ENCODE peak calls at places on chromosomes 4 and X, in four cellular contexts. One of them, this sample, is unnamed.

GRCh38 chrX:9003041-9003440 is 30.9 kb downstream of the FAM9B start:
- DNase-seq in GM12878: no peak
- DNase-seq in H1: no peak
- DNase-seq in HepG2: no peak
- DNase-seq in this sample: no peak

GRCh38 chr4:72295966-72296557 is 264.3 kb downstream of the NPFFR2 start:
- DNase-seq in GM12878: no peak
- DNase-seq in H1: no peak
- DNase-seq in HepG2: peak
- DNase-seq in this sample: peak

GRCh38 chrX:143429831-143430230 is 87.4 kb downstream of the SPANXN3 start:
- DNase-seq in GM12878: no peak
- DNase-seq in H1: no peak
- DNase-seq in HepG2: no peak
- DNase-seq in this sample: no peak

GRCh38 chrX:137236837-137237236 is 203.0 kb upstream of the GPR101 start:
- DNase-seq in GM12878: no peak
- DNase-seq in H1: no peak
- DNase-seq in HepG2: no peak
- DNase-seq in this sample: no peak

GRCh38 chr4:82776925-82777542 is 21.6 kb downstream of the SCD5 start:
- DNase-seq in GM12878: no peak
- DNase-seq in H1: no peak
- DNase-seq in HepG2: no peak
- DNase-seq in this sample: no peak

GRCh38 chr4:38872620-38873019 is 5.0 kb downstream of the FAM114A1 start:
- DNase-seq in GM12878: no peak
- DNase-seq in H1: no peak
- DNase-seq in HepG2: peak
- DNase-seq in this sample: peak

GRCh38 chr4:154349829-154350228 is 141.8 kb downstream of the DCHS2 start:
- DNase-seq in GM12878: no peak
- DNase-seq in H1: no peak
- DNase-seq in HepG2: peak
- DNase-seq in this sample: peak

GRCh38 chrX:10104958-10105658 is 51.7 kb upstream of the CLCN4 start:
- DNase-seq in GM12878: no peak
- DNase-seq in H1: no peak
- DNase-seq in HepG2: no peak
- DNase-seq in this sample: no peak

GRCh38 chr4:54036184-54036583 is 28.2 kb downstream of the CHIC2 start:
- DNase-seq in GM12878: no peak
- DNase-seq in H1: no peak
- DNase-seq in HepG2: no peak
- DNase-seq in this sample: no peak

GRCh38 chr4:42995343-42995944 is 102.9 kb downstream of the GRXCR1 start:
- DNase-seq in GM12878: no peak
- DNase-seq in H1: no peak
- DNase-seq in HepG2: peak
- DNase-seq in this sample: peak

GRCh38 chr4:56870927-56871326 is 36.8 kb upstream of the REST start:
- DNase-seq in GM12878: no peak
- DNase-seq in H1: no peak
- DNase-seq in HepG2: no peak
- DNase-seq in this sample: no peak

GRCh38 chrX:17674611-17675010 is 62.7 kb upstream of the SCML1 start:
- DNase-seq in GM12878: no peak
- DNase-seq in H1: no peak
- DNase-seq in HepG2: no peak
- DNase-seq in this sample: no peak

GRCh38 chr4:129561886-129562285 is 465.9 kb downstream of the C4orf33 start:
- DNase-seq in GM12878: no peak
- DNase-seq in H1: no peak
- DNase-seq in HepG2: no peak
- DNase-seq in this sample: no peak

GRCh38 chr4:165360041-165360782 is 18.6 kb upstream of the CPE start:
- DNase-seq in GM12878: no peak
- DNase-seq in H1: no peak
- DNase-seq in HepG2: no peak
- DNase-seq in this sample: no peak

GRCh38 chr4:2402053-2402452 is 16.4 kb downstream of the ZFYVE28 start:
- DNase-seq in GM12878: no peak
- DNase-seq in H1: peak
- DNase-seq in HepG2: peak
- DNase-seq in this sample: peak

GRCh38 chrX:153353416-153353815 is 19.5 kb downstream of the ZNF275 start:
- DNase-seq in GM12878: no peak
- DNase-seq in H1: no peak
- DNase-seq in HepG2: no peak
- DNase-seq in this sample: no peak

GRCh38 chr4:145298885-145299284 is 118.5 kb upstream of the OTUD4 start:
- DNase-seq in GM12878: peak
- DNase-seq in H1: no peak
- DNase-seq in HepG2: no peak
- DNase-seq in this sample: no peak

GRCh38 chr4:22850055-22850454 is 157.3 kb downstream of the GBA3 start:
- DNase-seq in GM12878: no peak
- DNase-seq in H1: no peak
- DNase-seq in HepG2: no peak
- DNase-seq in this sample: no peak

GRCh38 chr4:149371021-149371420 is 444.6 kb downstream of the IQCM start:
- DNase-seq in GM12878: no peak
- DNase-seq in H1: no peak
- DNase-seq in HepG2: peak
- DNase-seq in this sample: peak

GRCh38 chrX:10415704-10416001 is 204.7 kb downstream of the MID1 start:
- DNase-seq in GM12878: no peak
- DNase-seq in H1: no peak
- DNase-seq in HepG2: no peak
- DNase-seq in this sample: no peak

GRCh38 chr4:107125496-107125895 is 89.4 kb upstream of the DKK2 start:
- DNase-seq in GM12878: no peak
- DNase-seq in H1: no peak
- DNase-seq in HepG2: no peak
- DNase-seq in this sample: no peak

GRCh38 chr4:185468999-185469398 is 2.5 kb downstream of the CCDC110 start:
- DNase-seq in GM12878: no peak
- DNase-seq in H1: no peak
- DNase-seq in HepG2: no peak
- DNase-seq in this sample: no peak

GRCh38 chrX:43974076-43974475 is 886 bp upstream of the NDP start:
- DNase-seq in GM12878: no peak
- DNase-seq in H1: no peak
- DNase-seq in HepG2: no peak
- DNase-seq in this sample: no peak

GRCh38 chr4:17762705-17763104 is 18.7 kb downstream of the FAM184B start:
- DNase-seq in GM12878: no peak
- DNase-seq in H1: no peak
- DNase-seq in HepG2: peak
- DNase-seq in this sample: peak

GRCh38 chrX:130628522-130628921 is 226.7 kb downstream of the RBMX2 start:
- DNase-seq in GM12878: no peak
- DNase-seq in H1: no peak
- DNase-seq in HepG2: no peak
- DNase-seq in this sample: no peak

GRCh38 chrX:118373538-118373937 is 27.6 kb downstream of the WDR44 start:
- DNase-seq in GM12878: no peak
- DNase-seq in H1: no peak
- DNase-seq in HepG2: peak
- DNase-seq in this sample: no peak

GRCh38 chr4:22695011-22695410 is 2.3 kb downstream of the GBA3 start:
- DNase-seq in GM12878: no peak
- DNase-seq in H1: no peak
- DNase-seq in HepG2: no peak
- DNase-seq in this sample: no peak

GRCh38 chrX:110794601-110795000 is 1.0 kb downstream of the CHRDL1 start:
- DNase-seq in GM12878: no peak
- DNase-seq in H1: no peak
- DNase-seq in HepG2: no peak
- DNase-seq in this sample: no peak

GRCh38 chrX:19089555-19090040 is 32.7 kb downstream of the ADGRG2 start:
- DNase-seq in GM12878: no peak
- DNase-seq in H1: no peak
- DNase-seq in HepG2: no peak
- DNase-seq in this sample: no peak

GRCh38 chrX:40719731-40720130 is 15.6 kb downstream of the MED14 start:
- DNase-seq in GM12878: no peak
- DNase-seq in H1: no peak
- DNase-seq in HepG2: no peak
- DNase-seq in this sample: no peak

GRCh38 chr4:118338981-118339765 is 13.6 kb downstream of the PRSS12 start:
- DNase-seq in GM12878: no peak
- DNase-seq in H1: no peak
- DNase-seq in HepG2: no peak
- DNase-seq in this sample: no peak

GRCh38 chr4:87543835-87544461 is 14.8 kb upstream of the SPARCL1 start:
- DNase-seq in GM12878: no peak
- DNase-seq in H1: no peak
- DNase-seq in HepG2: peak
- DNase-seq in this sample: peak

GRCh38 chr4:188025476-188025875 is 29.9 kb downstream of the ZFP42 start:
- DNase-seq in GM12878: no peak
- DNase-seq in H1: no peak
- DNase-seq in HepG2: no peak
- DNase-seq in this sample: no peak

GRCh38 chrX:41781500-41781899 is 57.5 kb downstream of the GPR82 start:
- DNase-seq in GM12878: no peak
- DNase-seq in H1: no peak
- DNase-seq in HepG2: peak
- DNase-seq in this sample: peak

GRCh38 chrX:116232833-116233232 is 62.3 kb downstream of the AGTR2 start:
- DNase-seq in GM12878: no peak
- DNase-seq in H1: no peak
- DNase-seq in HepG2: no peak
- DNase-seq in this sample: no peak

GRCh38 chrX:130282151-130282550 is 13.5 kb upstream of the ZNF280C start:
- DNase-seq in GM12878: no peak
- DNase-seq in H1: no peak
- DNase-seq in HepG2: no peak
- DNase-seq in this sample: no peak

GRCh38 chr4:89298160-89298559 is 9.4 kb downstream of the GPRIN3 start:
- DNase-seq in GM12878: no peak
- DNase-seq in H1: no peak
- DNase-seq in HepG2: no peak
- DNase-seq in this sample: no peak

GRCh38 chr4:98610926-98611325 is 47.5 kb downstream of the TSPAN5 start:
- DNase-seq in GM12878: no peak
- DNase-seq in H1: no peak
- DNase-seq in HepG2: no peak
- DNase-seq in this sample: no peak

DNA sequence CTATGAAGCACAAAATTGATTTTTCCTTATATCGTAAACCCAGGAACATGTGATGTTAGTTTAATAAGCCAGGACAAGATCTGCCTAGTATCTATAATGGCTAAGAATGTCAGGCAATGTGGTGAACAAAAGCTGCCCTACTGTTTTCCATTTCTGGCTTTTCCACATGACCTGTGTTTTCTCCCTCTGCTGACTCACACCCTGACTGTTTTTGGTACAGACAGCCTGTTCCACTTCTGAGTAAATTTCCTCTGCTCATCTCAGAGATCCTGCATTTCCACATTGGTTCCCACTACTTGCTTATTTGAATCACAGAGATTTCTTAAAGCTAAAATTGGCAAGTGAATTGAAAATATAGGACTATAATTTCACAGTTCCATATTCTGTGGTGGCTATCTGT is 9.2 kb downstream of the NOX1 start:
- DNase-seq in GM12878: no peak
- DNase-seq in H1: no peak
- DNase-seq in HepG2: no peak
- DNase-seq in this sample: no peak
- TF ChIP-seq ATF2 in GM12878: no peak
- TF ChIP-seq ATF2 in H1: no peak
- TF ChIP-seq ATF2 in HepG2: no peak
- TF ChIP-seq ATF2 in this sample: no peak

DNA sequence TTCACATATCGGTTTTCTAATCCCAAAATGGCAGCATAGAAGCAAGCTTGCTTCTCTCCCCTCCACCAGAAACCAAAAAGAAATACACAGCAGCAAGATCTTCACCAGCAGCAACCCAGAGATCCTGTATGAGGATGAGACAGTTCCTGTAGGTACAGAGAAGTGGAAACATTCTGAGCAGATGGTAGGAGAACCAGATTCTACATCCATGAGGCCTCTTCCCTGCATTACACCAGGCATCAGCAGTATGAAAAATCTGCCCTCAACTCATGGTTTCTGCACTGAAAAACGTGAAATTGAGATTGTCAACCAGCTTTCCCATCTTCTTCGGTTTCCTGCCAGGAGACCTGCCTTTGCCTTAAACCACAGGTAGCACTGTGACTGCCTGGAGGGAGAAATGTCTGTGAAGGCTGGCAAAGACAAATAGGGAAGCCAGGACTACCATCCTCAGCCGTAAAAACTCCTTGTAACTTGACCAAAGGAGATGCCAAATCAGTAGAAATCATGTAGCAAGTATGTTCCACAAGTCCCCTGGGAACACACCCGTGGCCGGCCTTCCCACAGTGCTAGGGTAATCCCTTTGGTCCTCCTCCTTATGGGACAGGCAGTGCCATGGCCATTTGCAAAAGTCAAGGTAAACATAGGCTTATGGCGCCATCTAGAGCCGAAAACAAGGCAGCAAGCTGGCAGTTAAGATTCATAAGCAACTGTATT is 24.0 kb upstream of the MTHFD2L start:
- DNase-seq in GM12878: peak
- DNase-seq in H1: peak
- DNase-seq in HepG2: peak
- DNase-seq in this sample: peak
- TF ChIP-seq CBX5 in GM12878: no peak
- TF ChIP-seq CBX5 in H1: no peak
- TF ChIP-seq CBX5 in HepG2: no peak
- TF ChIP-seq CBX5 in this sample: peak

GRCh38 chrX:120401301-120401700 is 39.4 kb downstream of the ATP1B4 start:
- DNase-seq in GM12878: no peak
- DNase-seq in H1: no peak
- DNase-seq in HepG2: no peak
- DNase-seq in this sample: no peak
- TF ChIP-seq ATF2 in GM12878: no peak
- TF ChIP-seq ATF2 in H1: no peak
- TF ChIP-seq ATF2 in HepG2: no peak
- TF ChIP-seq ATF2 in this sample: no peak

DNA sequence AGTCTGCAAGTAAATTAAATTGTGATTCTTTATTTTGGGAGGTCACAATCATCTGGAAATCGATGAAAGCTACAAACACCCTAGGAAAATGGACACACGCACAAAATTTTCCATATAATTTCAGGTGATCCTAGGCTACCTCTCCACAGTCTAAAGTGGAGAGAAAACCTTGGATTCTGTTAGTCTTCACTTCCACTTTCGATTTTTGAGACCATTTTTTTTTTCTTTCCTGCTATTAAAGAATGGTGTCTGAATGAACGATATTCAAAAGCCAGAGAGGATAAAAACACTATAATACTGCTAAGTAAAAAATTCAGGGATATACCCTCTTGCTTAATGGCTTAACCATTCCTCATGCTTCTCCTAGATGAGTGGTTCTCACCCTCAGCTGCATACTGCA is 1.7 kb downstream of the FBXL5 start:
- DNase-seq in GM12878: no peak
- DNase-seq in H1: no peak
- DNase-seq in HepG2: no peak
- DNase-seq in this sample: no peak
- TF ChIP-seq CBX5 in GM12878: no peak
- TF ChIP-seq CBX5 in H1: no peak
- TF ChIP-seq CBX5 in HepG2: no peak
- TF ChIP-seq CBX5 in this sample: no peak

GRCh38 chr4:48311896-48312295 is 29.4 kb upstream of the SLAIN2 start:
- DNase-seq in GM12878: no peak
- DNase-seq in H1: no peak
- DNase-seq in HepG2: no peak
- DNase-seq in this sample: no peak
- TF ChIP-seq ATF2 in GM12878: no peak
- TF ChIP-seq ATF2 in H1: no peak
- TF ChIP-seq ATF2 in HepG2: no peak
- TF ChIP-seq ATF2 in this sample: no peak